ENCODE peak calls at places on chromosomes 16 and 17, in six cellular contexts. J is GM23338, W is fibroblast of mammary gland, H is GM23248, D is GM13976, R is activated T-cell treated with anti-CD3 and anti-CD28 coated beads for 1 hour. L is an unnamed sample.
A peak's percentile ranks its signal among the peaks of the same experiment; 100 is the strongest.

GRCh38 chr17:31496601-31497000 is 105.1 kb downstream of the RAB11FIP4 start:
- DNase-seq in J (no peak), W (no peak), H (no peak), D (no peak), R (no peak), L (no peak)

GRCh38 chr17:51650202-51650601 is 389.9 kb downstream of the UTP18 start:
- DNase-seq in J (no peak), W (no peak), H (no peak), D (no peak), R (no peak), L (no peak)

GRCh38 chr16:8686031-8686621 is 11.7 kb downstream of the ABAT start:
- DNase-seq in J (no peak), W (no peak), H (no peak), D (no peak), R (no peak), L (no peak)

GRCh38 chr17:38352245-38353083 is 820 bp downstream of the SOCS7 start:
- DNase-seq in J (peak; percentile 69), W (peak; percentile 17), H (peak; percentile 64), D (peak; percentile 55), R (peak; percentile 4), L (peak; percentile 5)

GRCh38 chr17:81456798-81457197 is 55.8 kb downstream of the ACTG1 start:
- DNase-seq in J (no peak), W (no peak), H (no peak), D (no peak), R (no peak), L (no peak)

GRCh38 chr17:9959377-9959981 is 54.4 kb upstream of the RCVRN start:
- DNase-seq in J (peak; percentile 87), W (peak; percentile 62), H (peak; percentile 46), D (peak; percentile 84), R (no peak), L (peak; percentile 16)

GRCh38 chr16:59088401-59088800 is 354.3 kb upstream of the GOT2 start:
- DNase-seq in J (no peak), W (no peak), H (no peak), D (no peak), R (no peak), L (no peak)

GRCh38 chr16:88599092-88599733 is 29.0 kb downstream of the ZC3H18 start:
- DNase-seq in J (no peak), W (no peak), H (no peak), D (no peak), R (no peak), L (no peak)

GRCh38 chr16:9103546-9103945 is 12.1 kb downstream of the HAPSTR1 start:
- DNase-seq in J (no peak), W (no peak), H (no peak), D (no peak), R (no peak), L (no peak)

GRCh38 chr16:48426244-48427135 is 41.3 kb upstream of the SIAH1 start:
- DNase-seq in J (no peak), W (peak; percentile 63), H (peak; percentile 39), D (no peak), R (no peak), L (no peak)

GRCh38 chr17:57809879-57810278 is 40.0 kb downstream of the MRPS23 start:
- DNase-seq in J (no peak), W (no peak), H (no peak), D (no peak), R (no peak), L (no peak)

GRCh38 chr16:3774156-3774767 is 56.9 kb upstream of the TRAP1 start:
- DNase-seq in J (no peak), W (peak; percentile 69), H (peak; percentile 28), D (no peak), R (no peak), L (no peak)

GRCh38 chr16:58393138-58393504 is 850 bp downstream of the GINS3 start:
- DNase-seq in J (no peak), W (peak; percentile 13), H (peak; percentile 10), D (peak; percentile 37), R (no peak), L (no peak)

GRCh38 chr16:67987460-67988160 is 7.3 kb upstream of the DPEP3 start:
- DNase-seq in J (no peak), W (no peak), H (no peak), D (no peak), R (no peak), L (no peak)

GRCh38 chr16:54282202-54282922 is 4.2 kb downstream of the IRX3 start:
- DNase-seq in J (peak; percentile 81), W (peak; percentile 29), H (no peak), D (peak; percentile 74), R (no peak), L (no peak)

GRCh38 chr16:14196539-14196938 is 125.4 kb downstream of the MRTFB start:
- DNase-seq in J (no peak), W (no peak), H (no peak), D (no peak), R (no peak), L (no peak)

GRCh38 chr17:74042744-74043486 is 160.6 kb upstream of the RPL38 start:
- DNase-seq in J (no peak), W (peak; percentile 96), H (peak; percentile 99), D (no peak), R (no peak), L (no peak)

GRCh38 chr17:7835818-7836595 is 2.0 kb downstream of the KDM6B start:
- DNase-seq in J (peak; percentile 84), W (peak; percentile 49), H (peak; percentile 77), D (no peak), R (no peak), L (no peak)

GRCh38 chr17:59859444-59860025 is 33.2 kb downstream of the TUBD1 start:
- DNase-seq in J (no peak), W (peak; percentile 78), H (peak; percentile 79), D (peak; percentile 32), R (no peak), L (no peak)

GRCh38 chr16:11087691-11088431 is 143.5 kb downstream of the CLEC16A start:
- DNase-seq in J (peak; percentile 42), W (no peak), H (no peak), D (no peak), R (no peak), L (no peak)

GRCh38 chr16:79329163-79329521 is 271.4 kb downstream of the MAF start:
- DNase-seq in J (no peak), W (no peak), H (no peak), D (no peak), R (no peak), L (no peak)

GRCh38 chr17:3475155-3475808 is 515 bp upstream of the ASPA start:
- DNase-seq in J (no peak), W (peak; percentile 4), H (peak; percentile 2), D (no peak), R (no peak), L (no peak)

GRCh38 chr17:37742762-37743611 is 1.9 kb downstream of the HNF1B start:
- DNase-seq in J (peak; percentile 63), W (no peak), H (peak; percentile 29), D (peak; percentile 57), R (no peak), L (no peak)

GRCh38 chr17:48382989-48383388 is 47.0 kb downstream of the SKAP1 start:
- DNase-seq in J (no peak), W (no peak), H (peak; percentile 13), D (no peak), R (no peak), L (no peak)

GRCh38 chr16:10738231-10739077 is 5.2 kb upstream of the NUBP1 start:
- DNase-seq in J (peak; percentile 15), W (peak; percentile 89), H (peak; percentile 79), D (peak; percentile 67), R (no peak), L (no peak)

GRCh38 chr17:57984936-57985674 is 2.9 kb downstream of the VEZF1 start:
- DNase-seq in J (no peak), W (no peak), H (peak; percentile 32), D (no peak), R (no peak), L (no peak)

GRCh38 chr16:86563489-86564345 is 2.9 kb upstream of the FOXC2 start:
- DNase-seq in J (peak; percentile 96), W (peak; percentile 88), H (peak; percentile 93), D (peak; percentile 91), R (peak; percentile 81), L (peak; percentile 77)

GRCh38 chr17:16287563-16288027 is 65.7 kb downstream of the CENPV start:
- DNase-seq in J (no peak), W (peak; percentile 62), H (peak; percentile 61), D (peak; percentile 54), R (no peak), L (peak; percentile 41)

GRCh38 chr17:79915850-79916430 is 76.7 kb upstream of the CBX4 start:
- DNase-seq in J (peak; percentile 77), W (peak; percentile 45), H (peak; percentile 55), D (no peak), R (no peak), L (peak; percentile 6)

GRCh38 chr17:49573510-49574282 is 2.0 kb upstream of the NXPH3 start:
- DNase-seq in J (no peak), W (peak; percentile 53), H (peak; percentile 63), D (no peak), R (no peak), L (no peak)